ENCODE peak calls at places on chromosomes 5 and 9, in seven cellular contexts. One of them, this sample, is unnamed.

GRCh38 chr9:98310752-98311392 is 55.4 kb upstream of the TBC1D2 start:
- DNase-seq in endodermal cell: no peak
- DNase-seq in heart left ventricle: peak
- DNase-seq in thoracic aorta: no peak
- DNase-seq in A549: no peak
- DNase-seq in fibroblast of the aortic adventitia: no peak
- DNase-seq in esophagus squamous epithelium: no peak
- DNase-seq in this sample: no peak

GRCh38 chr5:149053027-149053705 is 9.7 kb downstream of the SH3TC2 start:
- DNase-seq in heart left ventricle: no peak
- DNase-seq in A549: no peak
- DNase-seq in fibroblast of the aortic adventitia: peak
- DNase-seq in esophagus squamous epithelium: no peak
- DNase-seq in endodermal cell: no peak
- DNase-seq in thoracic aorta: no peak
- DNase-seq in this sample: no peak

GRCh38 chr9:134065720-134066419 is 2.0 kb downstream of the BRD3 start:
- DNase-seq in endodermal cell: peak
- DNase-seq in heart left ventricle: peak
- DNase-seq in thoracic aorta: no peak
- DNase-seq in A549: peak
- DNase-seq in fibroblast of the aortic adventitia: peak
- DNase-seq in esophagus squamous epithelium: no peak
- DNase-seq in this sample: no peak

GRCh38 chr5:117357886-117358285 is 783.3 kb upstream of the SEMA6A start:
- DNase-seq in thoracic aorta: no peak
- DNase-seq in endodermal cell: no peak
- DNase-seq in fibroblast of the aortic adventitia: no peak
- DNase-seq in A549: no peak
- DNase-seq in heart left ventricle: no peak
- DNase-seq in esophagus squamous epithelium: no peak
- DNase-seq in this sample: no peak

GRCh38 chr9:89969156-89969566 is 364.3 kb downstream of the GADD45G start:
- DNase-seq in endodermal cell: no peak
- DNase-seq in A549: no peak
- DNase-seq in fibroblast of the aortic adventitia: no peak
- DNase-seq in esophagus squamous epithelium: no peak
- DNase-seq in heart left ventricle: no peak
- DNase-seq in thoracic aorta: no peak
- DNase-seq in this sample: no peak

GRCh38 chr5:83034552-83035181 is 42.5 kb downstream of the TMEM167A start:
- DNase-seq in endodermal cell: no peak
- DNase-seq in A549: no peak
- DNase-seq in heart left ventricle: no peak
- DNase-seq in fibroblast of the aortic adventitia: no peak
- DNase-seq in thoracic aorta: no peak
- DNase-seq in esophagus squamous epithelium: no peak
- DNase-seq in this sample: no peak

GRCh38 chr5:39100301-39100850 is 26.2 kb upstream of the RICTOR start:
- DNase-seq in heart left ventricle: no peak
- DNase-seq in fibroblast of the aortic adventitia: no peak
- DNase-seq in A549: no peak
- DNase-seq in endodermal cell: no peak
- DNase-seq in thoracic aorta: no peak
- DNase-seq in esophagus squamous epithelium: no peak
- DNase-seq in this sample: no peak

GRCh38 chr9:136385015-136385414 is 11.5 kb upstream of the CARD9 start:
- DNase-seq in A549: no peak
- DNase-seq in fibroblast of the aortic adventitia: no peak
- DNase-seq in thoracic aorta: no peak
- DNase-seq in endodermal cell: no peak
- DNase-seq in heart left ventricle: no peak
- DNase-seq in esophagus squamous epithelium: no peak
- DNase-seq in this sample: no peak

GRCh38 chr5:52983731-52984620 is 5.2 kb upstream of the ITGA2 start:
- DNase-seq in heart left ventricle: no peak
- DNase-seq in endodermal cell: no peak
- DNase-seq in A549: no peak
- DNase-seq in fibroblast of the aortic adventitia: no peak
- DNase-seq in esophagus squamous epithelium: no peak
- DNase-seq in thoracic aorta: no peak
- DNase-seq in this sample: no peak

GRCh38 chr5:83109380-83109779 is 32.0 kb downstream of the XRCC4 start:
- DNase-seq in A549: no peak
- DNase-seq in esophagus squamous epithelium: no peak
- DNase-seq in thoracic aorta: no peak
- DNase-seq in heart left ventricle: no peak
- DNase-seq in fibroblast of the aortic adventitia: no peak
- DNase-seq in endodermal cell: no peak
- DNase-seq in this sample: no peak

GRCh38 chr5:139078345-139078744 is 119.8 kb downstream of the SIL1 start:
- DNase-seq in esophagus squamous epithelium: no peak
- DNase-seq in thoracic aorta: no peak
- DNase-seq in endodermal cell: no peak
- DNase-seq in A549: no peak
- DNase-seq in fibroblast of the aortic adventitia: no peak
- DNase-seq in heart left ventricle: no peak
- DNase-seq in this sample: no peak

GRCh38 chr9:95073042-95073607 is 244.4 kb downstream of the FANCC start:
- DNase-seq in heart left ventricle: no peak
- DNase-seq in thoracic aorta: no peak
- DNase-seq in A549: no peak
- DNase-seq in endodermal cell: peak
- DNase-seq in fibroblast of the aortic adventitia: no peak
- DNase-seq in esophagus squamous epithelium: no peak
- DNase-seq in this sample: peak

GRCh38 chr9:99921875-99922710 is 15.6 kb downstream of the STX17 start:
- DNase-seq in endodermal cell: no peak
- DNase-seq in heart left ventricle: no peak
- DNase-seq in thoracic aorta: no peak
- DNase-seq in A549: no peak
- DNase-seq in esophagus squamous epithelium: no peak
- DNase-seq in fibroblast of the aortic adventitia: no peak
- DNase-seq in this sample: no peak

GRCh38 chr5:174690256-174690655 is 34.1 kb upstream of the MSX2 start:
- DNase-seq in endodermal cell: peak
- DNase-seq in thoracic aorta: no peak
- DNase-seq in heart left ventricle: no peak
- DNase-seq in A549: peak
- DNase-seq in esophagus squamous epithelium: no peak
- DNase-seq in fibroblast of the aortic adventitia: no peak
- DNase-seq in this sample: peak

GRCh38 chr5:171462928-171463843 is 43.7 kb downstream of the FGF18 start:
- DNase-seq in fibroblast of the aortic adventitia: peak
- DNase-seq in thoracic aorta: no peak
- DNase-seq in A549: no peak
- DNase-seq in esophagus squamous epithelium: no peak
- DNase-seq in endodermal cell: no peak
- DNase-seq in heart left ventricle: no peak
- DNase-seq in this sample: no peak

GRCh38 chr9:133103183-133103986 is 17.7 kb downstream of the RALGDS start:
- DNase-seq in endodermal cell: peak
- DNase-seq in heart left ventricle: peak
- DNase-seq in A549: peak
- DNase-seq in esophagus squamous epithelium: no peak
- DNase-seq in thoracic aorta: no peak
- DNase-seq in fibroblast of the aortic adventitia: no peak
- DNase-seq in this sample: peak

GRCh38 chr9:30711591-30711990 is 1672.9 kb upstream of the ACO1 start:
- DNase-seq in A549: no peak
- DNase-seq in thoracic aorta: no peak
- DNase-seq in endodermal cell: no peak
- DNase-seq in esophagus squamous epithelium: no peak
- DNase-seq in fibroblast of the aortic adventitia: no peak
- DNase-seq in heart left ventricle: no peak
- DNase-seq in this sample: no peak

GRCh38 chr9:134272302-134273023 is 53.8 kb upstream of the RXRA start:
- DNase-seq in endodermal cell: no peak
- DNase-seq in heart left ventricle: no peak
- DNase-seq in esophagus squamous epithelium: no peak
- DNase-seq in fibroblast of the aortic adventitia: no peak
- DNase-seq in thoracic aorta: no peak
- DNase-seq in A549: no peak
- DNase-seq in this sample: no peak

GRCh38 chr9:101705135-101705661 is 33.2 kb downstream of the GRIN3A start:
- DNase-seq in endodermal cell: peak
- DNase-seq in heart left ventricle: no peak
- DNase-seq in A549: no peak
- DNase-seq in esophagus squamous epithelium: no peak
- DNase-seq in thoracic aorta: no peak
- DNase-seq in fibroblast of the aortic adventitia: no peak
- DNase-seq in this sample: peak

GRCh38 chr5:39209924-39210323 is 9.4 kb downstream of the FYB1 start:
- DNase-seq in esophagus squamous epithelium: no peak
- DNase-seq in A549: no peak
- DNase-seq in endodermal cell: peak
- DNase-seq in heart left ventricle: peak
- DNase-seq in thoracic aorta: no peak
- DNase-seq in fibroblast of the aortic adventitia: no peak
- DNase-seq in this sample: no peak

GRCh38 chr5:176658817-176659216 is 11.5 kb downstream of the TSPAN17 start:
- DNase-seq in thoracic aorta: no peak
- DNase-seq in heart left ventricle: no peak
- DNase-seq in esophagus squamous epithelium: no peak
- DNase-seq in fibroblast of the aortic adventitia: peak
- DNase-seq in A549: no peak
- DNase-seq in endodermal cell: no peak
- DNase-seq in this sample: no peak

GRCh38 chr9:7481570-7481969 is 318.0 kb downstream of the DMAC1 start:
- DNase-seq in fibroblast of the aortic adventitia: no peak
- DNase-seq in A549: no peak
- DNase-seq in thoracic aorta: no peak
- DNase-seq in esophagus squamous epithelium: no peak
- DNase-seq in heart left ventricle: no peak
- DNase-seq in endodermal cell: no peak
- DNase-seq in this sample: no peak

DNA sequence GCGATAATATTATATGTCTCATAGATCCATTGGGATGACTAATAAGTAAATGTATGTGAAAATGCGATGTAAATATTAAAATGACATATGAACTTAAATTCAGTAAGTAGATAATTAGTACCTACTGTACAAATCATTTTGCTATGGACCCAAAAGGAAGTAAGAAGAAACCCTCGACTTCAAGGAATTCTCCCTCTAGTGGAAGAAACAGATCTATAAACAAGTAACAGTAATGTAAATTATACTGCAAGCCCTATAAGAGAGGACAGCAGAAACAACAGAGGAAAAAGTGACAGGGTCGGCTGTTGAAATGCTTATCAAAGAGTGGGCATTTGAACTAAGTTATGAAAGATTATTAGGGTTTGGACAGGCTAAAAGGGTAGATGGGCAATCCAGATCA is 320.3 kb downstream of the DMAC1 start:
- DNase-seq in endodermal cell: no peak
- DNase-seq in fibroblast of the aortic adventitia: no peak
- DNase-seq in A549: no peak
- DNase-seq in heart left ventricle: no peak
- DNase-seq in thoracic aorta: no peak
- DNase-seq in esophagus squamous epithelium: no peak
- DNase-seq in this sample: no peak
- TF ChIP-seq CTCF in endodermal cell: peak
- TF ChIP-seq CTCF in fibroblast of the aortic adventitia: no peak
- TF ChIP-seq CTCF in A549: no peak
- TF ChIP-seq CTCF in heart left ventricle: no peak
- TF ChIP-seq CTCF in thoracic aorta: no peak
- TF ChIP-seq CTCF in esophagus squamous epithelium: no peak
- TF ChIP-seq CTCF in this sample: peak

DNA sequence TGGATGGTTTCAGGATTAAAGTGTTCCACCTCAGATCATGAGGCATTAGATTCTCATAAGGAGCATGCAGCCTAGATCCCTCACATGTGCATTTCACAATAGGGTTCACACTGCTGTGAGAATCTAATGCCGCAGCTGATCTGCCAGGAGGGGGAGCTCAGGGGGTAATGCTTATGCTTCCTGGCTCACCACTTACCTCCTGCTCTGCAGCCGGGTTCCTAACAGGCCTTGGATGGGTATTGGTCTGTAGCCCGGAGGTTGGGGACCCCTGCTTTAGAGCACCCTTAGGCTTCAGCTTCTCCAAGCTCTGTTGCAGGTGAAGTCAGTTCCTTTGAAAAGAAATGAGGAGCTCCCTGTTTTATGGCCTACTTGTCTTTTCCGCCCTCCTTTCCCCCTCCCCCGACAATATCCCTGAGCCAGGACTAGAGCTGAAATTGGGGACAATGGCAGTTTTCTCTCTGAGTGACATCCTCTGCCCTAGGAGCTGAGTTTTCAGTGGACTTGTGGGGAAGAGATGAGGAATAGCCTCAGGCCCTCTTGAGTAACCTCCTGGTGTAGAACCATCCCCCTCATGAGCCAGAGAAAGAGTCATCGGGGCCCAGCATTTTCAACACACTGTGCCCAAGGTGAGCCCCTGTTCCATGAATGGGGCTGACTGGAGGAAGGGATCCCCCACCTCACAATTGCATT is 16.2 kb upstream of the MAT2B start:
- DNase-seq in A549: no peak
- DNase-seq in thoracic aorta: no peak
- DNase-seq in endodermal cell: peak
- DNase-seq in heart left ventricle: no peak
- DNase-seq in esophagus squamous epithelium: no peak
- DNase-seq in fibroblast of the aortic adventitia: peak
- DNase-seq in this sample: peak
- TF ChIP-seq CTCF in A549: no peak
- TF ChIP-seq CTCF in thoracic aorta: no peak
- TF ChIP-seq CTCF in endodermal cell: peak
- TF ChIP-seq CTCF in heart left ventricle: no peak
- TF ChIP-seq CTCF in esophagus squamous epithelium: no peak
- TF ChIP-seq CTCF in fibroblast of the aortic adventitia: no peak
- TF ChIP-seq CTCF in this sample: no peak

GRCh38 chr9:116285320-116285719 is 131.7 kb downstream of the PAPPA start:
- DNase-seq in endodermal cell: peak
- DNase-seq in fibroblast of the aortic adventitia: no peak
- DNase-seq in A549: no peak
- DNase-seq in esophagus squamous epithelium: no peak
- DNase-seq in heart left ventricle: no peak
- DNase-seq in thoracic aorta: no peak
- DNase-seq in this sample: no peak
- TF ChIP-seq CTCF in endodermal cell: peak
- TF ChIP-seq CTCF in fibroblast of the aortic adventitia: peak
- TF ChIP-seq CTCF in A549: no peak
- TF ChIP-seq CTCF in esophagus squamous epithelium: no peak
- TF ChIP-seq CTCF in heart left ventricle: no peak
- TF ChIP-seq CTCF in thoracic aorta: no peak
- TF ChIP-seq CTCF in this sample: no peak

DNA sequence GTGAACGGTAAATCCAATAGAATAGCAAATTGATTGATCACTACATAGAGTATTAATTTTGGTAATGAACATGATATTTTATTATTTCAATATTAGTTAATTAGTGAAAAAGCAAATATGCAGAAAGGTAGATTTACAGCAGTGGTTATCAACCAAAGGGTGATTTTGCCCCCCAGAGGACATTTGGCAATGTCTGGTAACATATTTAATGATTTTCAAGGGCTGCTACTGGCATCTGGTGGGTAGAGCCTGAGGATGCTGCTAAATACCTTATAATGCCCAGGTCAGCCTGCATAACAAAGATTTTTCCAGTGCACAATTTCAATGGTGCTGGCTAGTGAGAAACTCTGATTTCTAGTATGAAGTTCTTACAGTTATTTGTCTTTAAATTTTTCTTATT is 1313.7 kb downstream of the PTPRD start:
- DNase-seq in esophagus squamous epithelium: no peak
- DNase-seq in thoracic aorta: no peak
- DNase-seq in endodermal cell: no peak
- DNase-seq in heart left ventricle: no peak
- DNase-seq in A549: no peak
- DNase-seq in fibroblast of the aortic adventitia: no peak
- DNase-seq in this sample: no peak
- TF ChIP-seq CTCF in esophagus squamous epithelium: no peak
- TF ChIP-seq CTCF in thoracic aorta: no peak
- TF ChIP-seq CTCF in endodermal cell: peak
- TF ChIP-seq CTCF in heart left ventricle: no peak
- TF ChIP-seq CTCF in A549: no peak
- TF ChIP-seq CTCF in fibroblast of the aortic adventitia: no peak
- TF ChIP-seq CTCF in this sample: no peak

This sample was measured in endothelial cell.